ENCODE peak calls at places on chromosomes 16 and 17, in ten cellular contexts. One of them, this sample, is unnamed.

GRCh38 chr17:4960279-4960922 is 7.2 kb downstream of the SPAG7 start:
- DNase-seq in tibial artery: no peak
- DNase-seq in fibroblast of the aortic adventitia: no peak
- DNase-seq in astrocyte of the cerebellum: no peak
- DNase-seq in lower leg skin: no peak
- DNase-seq in fibroblast of mammary gland: no peak
- DNase-seq in epithelial cell of proximal tubule: no peak
- DNase-seq in AG09309: no peak
- DNase-seq in Panc1: no peak
- DNase-seq in cardiac fibroblast: no peak
- DNase-seq in this sample: no peak

GRCh38 chr16:25494292-25494691 is 197.5 kb upstream of the HS3ST4 start:
- DNase-seq in tibial artery: no peak
- DNase-seq in fibroblast of the aortic adventitia: no peak
- DNase-seq in astrocyte of the cerebellum: no peak
- DNase-seq in lower leg skin: no peak
- DNase-seq in fibroblast of mammary gland: no peak
- DNase-seq in epithelial cell of proximal tubule: no peak
- DNase-seq in AG09309: no peak
- DNase-seq in Panc1: no peak
- DNase-seq in cardiac fibroblast: no peak
- DNase-seq in this sample: no peak

GRCh38 chr17:75130632-75131277 is 787 bp downstream of the NT5C start:
- DNase-seq in tibial artery: no peak
- DNase-seq in fibroblast of the aortic adventitia: peak; percentile 49
- DNase-seq in astrocyte of the cerebellum: peak; percentile 40
- DNase-seq in lower leg skin: no peak
- DNase-seq in fibroblast of mammary gland: peak; percentile 52
- DNase-seq in epithelial cell of proximal tubule: no peak
- DNase-seq in AG09309: no peak
- DNase-seq in Panc1: no peak
- DNase-seq in cardiac fibroblast: peak; percentile 66
- DNase-seq in this sample: peak; percentile 50

GRCh38 chr16:48820379-48820778 is 210.4 kb upstream of the N4BP1 start:
- DNase-seq in tibial artery: no peak
- DNase-seq in fibroblast of the aortic adventitia: no peak
- DNase-seq in astrocyte of the cerebellum: no peak
- DNase-seq in lower leg skin: no peak
- DNase-seq in fibroblast of mammary gland: no peak
- DNase-seq in epithelial cell of proximal tubule: no peak
- DNase-seq in AG09309: no peak
- DNase-seq in Panc1: no peak
- DNase-seq in cardiac fibroblast: no peak
- DNase-seq in this sample: no peak

GRCh38 chr16:59404509-59404908 is 670.4 kb upstream of the GOT2 start:
- DNase-seq in tibial artery: no peak
- DNase-seq in fibroblast of the aortic adventitia: no peak
- DNase-seq in astrocyte of the cerebellum: no peak
- DNase-seq in lower leg skin: no peak
- DNase-seq in fibroblast of mammary gland: no peak
- DNase-seq in epithelial cell of proximal tubule: no peak
- DNase-seq in AG09309: no peak
- DNase-seq in Panc1: no peak
- DNase-seq in cardiac fibroblast: no peak
- DNase-seq in this sample: no peak

GRCh38 chr16:71273384-71273783 is 15.8 kb downstream of the CMTR2 start:
- DNase-seq in tibial artery: no peak
- DNase-seq in fibroblast of the aortic adventitia: no peak
- DNase-seq in astrocyte of the cerebellum: no peak
- DNase-seq in lower leg skin: no peak
- DNase-seq in fibroblast of mammary gland: no peak
- DNase-seq in epithelial cell of proximal tubule: no peak
- DNase-seq in AG09309: no peak
- DNase-seq in Panc1: no peak
- DNase-seq in cardiac fibroblast: no peak
- DNase-seq in this sample: no peak

GRCh38 chr17:75518201-75518600 is 1.9 kb downstream of the TSEN54 start:
- DNase-seq in tibial artery: no peak
- DNase-seq in fibroblast of the aortic adventitia: no peak
- DNase-seq in astrocyte of the cerebellum: no peak
- DNase-seq in lower leg skin: no peak
- DNase-seq in fibroblast of mammary gland: no peak
- DNase-seq in epithelial cell of proximal tubule: no peak
- DNase-seq in AG09309: no peak
- DNase-seq in Panc1: no peak
- DNase-seq in cardiac fibroblast: no peak
- DNase-seq in this sample: no peak

GRCh38 chr17:42142371-42142896 is 12.4 kb downstream of the RAB5C start:
- DNase-seq in tibial artery: no peak
- DNase-seq in fibroblast of the aortic adventitia: peak; percentile 57
- DNase-seq in astrocyte of the cerebellum: no peak
- DNase-seq in lower leg skin: no peak
- DNase-seq in fibroblast of mammary gland: peak; percentile 82
- DNase-seq in epithelial cell of proximal tubule: no peak
- DNase-seq in AG09309: peak; percentile 59
- DNase-seq in Panc1: no peak
- DNase-seq in cardiac fibroblast: peak; percentile 37
- DNase-seq in this sample: peak; percentile 88

GRCh38 chr16:9422769-9423513 is 331.5 kb downstream of the HAPSTR1 start:
- DNase-seq in tibial artery: no peak
- DNase-seq in fibroblast of the aortic adventitia: no peak
- DNase-seq in astrocyte of the cerebellum: no peak
- DNase-seq in lower leg skin: no peak
- DNase-seq in fibroblast of mammary gland: no peak
- DNase-seq in epithelial cell of proximal tubule: no peak
- DNase-seq in AG09309: no peak
- DNase-seq in Panc1: no peak
- DNase-seq in cardiac fibroblast: no peak
- DNase-seq in this sample: no peak

GRCh38 chr16:84408314-84408690 is 40.0 kb downstream of the ATP2C2 start:
- DNase-seq in tibial artery: no peak
- DNase-seq in fibroblast of the aortic adventitia: no peak
- DNase-seq in astrocyte of the cerebellum: no peak
- DNase-seq in lower leg skin: no peak
- DNase-seq in fibroblast of mammary gland: no peak
- DNase-seq in epithelial cell of proximal tubule: no peak
- DNase-seq in AG09309: no peak
- DNase-seq in Panc1: no peak
- DNase-seq in cardiac fibroblast: no peak
- DNase-seq in this sample: no peak

GRCh38 chr17:39982069-39982371 is 1.4 kb downstream of the PSMD3 start:
- DNase-seq in tibial artery: no peak
- DNase-seq in fibroblast of the aortic adventitia: no peak
- DNase-seq in astrocyte of the cerebellum: no peak
- DNase-seq in lower leg skin: no peak
- DNase-seq in fibroblast of mammary gland: no peak
- DNase-seq in epithelial cell of proximal tubule: no peak
- DNase-seq in AG09309: no peak
- DNase-seq in Panc1: no peak
- DNase-seq in cardiac fibroblast: no peak
- DNase-seq in this sample: no peak

GRCh38 chr16:64416232-64417010 is 705.4 kb downstream of the CDH11 start:
- DNase-seq in tibial artery: no peak
- DNase-seq in fibroblast of the aortic adventitia: peak; percentile 55
- DNase-seq in astrocyte of the cerebellum: peak; percentile 78
- DNase-seq in lower leg skin: no peak
- DNase-seq in fibroblast of mammary gland: peak; percentile 43
- DNase-seq in epithelial cell of proximal tubule: no peak
- DNase-seq in AG09309: peak; percentile 35
- DNase-seq in Panc1: no peak
- DNase-seq in cardiac fibroblast: peak; percentile 48
- DNase-seq in this sample: peak; percentile 91

GRCh38 chr17:80084773-80085172 is 16.6 kb upstream of the GAA start:
- DNase-seq in tibial artery: no peak
- DNase-seq in fibroblast of the aortic adventitia: no peak
- DNase-seq in astrocyte of the cerebellum: no peak
- DNase-seq in lower leg skin: no peak
- DNase-seq in fibroblast of mammary gland: no peak
- DNase-seq in epithelial cell of proximal tubule: no peak
- DNase-seq in AG09309: no peak
- DNase-seq in Panc1: no peak
- DNase-seq in cardiac fibroblast: no peak
- DNase-seq in this sample: no peak

GRCh38 chr16:17450291-17450690 is 20.5 kb downstream of the XYLT1 start:
- DNase-seq in tibial artery: peak; percentile 11
- DNase-seq in fibroblast of the aortic adventitia: no peak
- DNase-seq in astrocyte of the cerebellum: no peak
- DNase-seq in lower leg skin: no peak
- DNase-seq in fibroblast of mammary gland: no peak
- DNase-seq in epithelial cell of proximal tubule: no peak
- DNase-seq in AG09309: no peak
- DNase-seq in Panc1: no peak
- DNase-seq in cardiac fibroblast: no peak
- DNase-seq in this sample: no peak

GRCh38 chr17:80028030-80028429 is 7.6 kb downstream of the TBC1D16 start:
- DNase-seq in tibial artery: no peak
- DNase-seq in fibroblast of the aortic adventitia: no peak
- DNase-seq in astrocyte of the cerebellum: no peak
- DNase-seq in lower leg skin: no peak
- DNase-seq in fibroblast of mammary gland: no peak
- DNase-seq in epithelial cell of proximal tubule: no peak
- DNase-seq in AG09309: no peak
- DNase-seq in Panc1: no peak
- DNase-seq in cardiac fibroblast: no peak
- DNase-seq in this sample: no peak

GRCh38 chr16:85164838-85165516 is 52.7 kb upstream of the CIBAR2 start:
- DNase-seq in tibial artery: peak; percentile 83
- DNase-seq in fibroblast of the aortic adventitia: no peak
- DNase-seq in astrocyte of the cerebellum: no peak
- DNase-seq in lower leg skin: peak; percentile 67
- DNase-seq in fibroblast of mammary gland: no peak
- DNase-seq in epithelial cell of proximal tubule: no peak
- DNase-seq in AG09309: no peak
- DNase-seq in Panc1: no peak
- DNase-seq in cardiac fibroblast: no peak
- DNase-seq in this sample: peak; percentile 43

DNA sequence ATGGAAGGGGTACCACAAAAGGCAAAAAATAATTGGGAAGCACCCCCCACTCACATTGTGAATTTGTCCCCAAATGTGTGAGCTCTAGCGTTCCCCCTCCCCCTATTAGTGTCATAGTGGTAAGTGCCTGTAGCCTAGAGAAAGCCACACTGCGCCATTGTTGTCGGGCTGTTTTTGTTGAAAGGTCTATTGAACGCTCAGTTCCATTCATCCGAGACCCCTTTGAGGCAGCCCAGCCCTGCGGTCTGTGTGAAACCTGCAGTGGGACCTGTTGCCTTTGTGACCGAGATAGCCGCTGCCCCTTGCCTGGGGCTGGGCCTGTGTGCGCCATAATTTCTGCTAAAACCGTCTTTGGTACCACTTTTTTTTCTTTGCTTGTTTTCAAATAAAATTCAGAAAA is 3.0 kb downstream of the JPT2 start:
- DNase-seq in tibial artery: no peak
- DNase-seq in fibroblast of the aortic adventitia: no peak
- DNase-seq in astrocyte of the cerebellum: no peak
- DNase-seq in lower leg skin: no peak
- DNase-seq in fibroblast of mammary gland: no peak
- DNase-seq in epithelial cell of proximal tubule: no peak
- DNase-seq in AG09309: no peak
- DNase-seq in Panc1: no peak
- DNase-seq in cardiac fibroblast: no peak
- DNase-seq in this sample: no peak
- H3K4me3 ChIP-seq in tibial artery: no peak overlapping the region
- H3K4me3 ChIP-seq in fibroblast of the aortic adventitia: no peak overlapping the region
- H3K4me3 ChIP-seq in astrocyte of the cerebellum: no peak overlapping the region
- H3K4me3 ChIP-seq in lower leg skin: no peak overlapping the region
- H3K4me3 ChIP-seq in fibroblast of mammary gland: no peak overlapping the region
- H3K4me3 ChIP-seq in epithelial cell of proximal tubule: no peak overlapping the region
- H3K4me3 ChIP-seq in AG09309: no peak overlapping the region
- H3K4me3 ChIP-seq in Panc1: peak overlapping the region; percentile 92
- H3K4me3 ChIP-seq in cardiac fibroblast: no peak overlapping the region
- H3K4me3 ChIP-seq in this sample: no peak overlapping the region

GRCh38 chr17:35433075-35433894 is 985 bp upstream of the SLFN12 start:
- DNase-seq in tibial artery: peak; percentile 76
- DNase-seq in fibroblast of the aortic adventitia: peak; percentile 99
- DNase-seq in astrocyte of the cerebellum: peak; percentile 99
- DNase-seq in lower leg skin: peak; percentile 84
- DNase-seq in fibroblast of mammary gland: peak; percentile 99
- DNase-seq in epithelial cell of proximal tubule: peak; percentile 93
- DNase-seq in AG09309: peak; percentile 98
- DNase-seq in Panc1: peak; percentile 90
- DNase-seq in cardiac fibroblast: peak; percentile 99
- DNase-seq in this sample: peak; percentile 99
- TF ChIP-seq CTCF in tibial artery: no peak
- TF ChIP-seq CTCF in fibroblast of the aortic adventitia: peak; percentile 49
- TF ChIP-seq CTCF in astrocyte of the cerebellum: peak; percentile 27
- TF ChIP-seq CTCF in lower leg skin: no peak
- TF ChIP-seq CTCF in fibroblast of mammary gland: peak; percentile 29
- TF ChIP-seq CTCF in epithelial cell of proximal tubule: peak; percentile 34
- TF ChIP-seq CTCF in AG09309: peak; percentile 51
- TF ChIP-seq CTCF in Panc1: peak; percentile 30
- TF ChIP-seq CTCF in cardiac fibroblast: peak; percentile 46
- TF ChIP-seq CTCF in this sample: peak; percentile 54

DNA sequence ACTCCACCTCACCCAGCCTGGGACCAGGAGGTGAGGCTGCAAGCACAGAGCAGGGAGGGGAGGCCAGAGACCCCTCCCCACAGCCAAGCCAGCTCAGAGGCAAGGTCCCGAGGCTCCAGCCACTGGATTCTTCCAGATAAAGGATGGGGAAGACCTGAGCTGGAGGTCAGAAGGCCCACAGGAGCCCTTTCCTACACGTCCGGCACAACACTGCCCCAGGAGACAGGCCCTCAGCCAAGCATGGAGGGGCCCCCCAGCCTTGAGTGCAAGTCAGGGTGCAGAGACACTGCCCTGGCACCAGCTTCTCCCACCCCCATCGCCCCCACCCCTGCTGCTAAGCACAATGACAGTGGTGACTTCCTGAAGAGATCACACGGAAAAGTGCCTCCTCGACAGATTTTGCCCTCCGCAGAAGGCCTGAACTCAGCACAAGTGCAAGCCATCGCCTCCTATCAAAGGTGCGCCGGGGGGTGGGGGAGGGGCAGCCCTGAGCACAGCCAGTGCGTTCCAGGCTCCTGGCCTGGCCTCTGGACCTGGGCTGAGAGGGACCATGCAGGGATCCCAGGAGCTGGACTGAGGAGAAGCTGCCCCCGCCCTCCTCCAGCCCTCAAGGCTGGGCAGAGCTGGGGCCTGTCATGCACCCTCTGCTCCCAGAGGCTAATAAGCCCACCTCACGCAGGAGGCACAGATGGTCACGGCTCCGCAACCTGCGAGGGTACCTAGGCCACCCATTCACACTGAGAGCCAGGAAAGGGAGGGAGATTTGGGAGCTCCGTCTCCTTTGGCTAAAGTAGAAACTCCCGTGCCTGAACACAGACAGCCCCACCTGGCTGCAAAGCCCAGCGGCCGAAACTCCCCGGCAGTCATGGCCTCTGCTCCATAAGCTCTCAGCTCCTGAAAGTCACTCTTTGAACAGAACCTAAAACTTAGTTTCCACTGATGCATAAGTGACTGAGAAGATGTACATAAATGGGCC is 2.7 kb downstream of the MAFG start:
- DNase-seq in tibial artery: no peak
- DNase-seq in fibroblast of the aortic adventitia: no peak
- DNase-seq in astrocyte of the cerebellum: no peak
- DNase-seq in lower leg skin: no peak
- DNase-seq in fibroblast of mammary gland: no peak
- DNase-seq in epithelial cell of proximal tubule: no peak
- DNase-seq in AG09309: no peak
- DNase-seq in Panc1: no peak
- DNase-seq in cardiac fibroblast: no peak
- DNase-seq in this sample: no peak
- H3K4me3 ChIP-seq in tibial artery: no peak overlapping the region
- H3K4me3 ChIP-seq in fibroblast of the aortic adventitia: peak overlapping the region; percentile 73
- H3K4me3 ChIP-seq in astrocyte of the cerebellum: no peak overlapping the region
- H3K4me3 ChIP-seq in lower leg skin: no peak overlapping the region
- H3K4me3 ChIP-seq in fibroblast of mammary gland: no peak overlapping the region
- H3K4me3 ChIP-seq in epithelial cell of proximal tubule: peak overlapping the region; percentile 19
- H3K4me3 ChIP-seq in AG09309: no peak overlapping the region
- H3K4me3 ChIP-seq in Panc1: peak overlapping the region; percentile 42
- H3K4me3 ChIP-seq in cardiac fibroblast: no peak overlapping the region
- H3K4me3 ChIP-seq in this sample: no peak overlapping the region

GRCh38 chr16:4805231-4805630 is 2.8 kb upstream of the ROGDI start:
- DNase-seq in tibial artery: no peak
- DNase-seq in fibroblast of the aortic adventitia: no peak
- DNase-seq in astrocyte of the cerebellum: no peak
- DNase-seq in lower leg skin: no peak
- DNase-seq in fibroblast of mammary gland: no peak
- DNase-seq in epithelial cell of proximal tubule: no peak
- DNase-seq in AG09309: no peak
- DNase-seq in Panc1: no peak
- DNase-seq in cardiac fibroblast: peak; percentile 26
- DNase-seq in this sample: no peak
- TF ChIP-seq CTCF in tibial artery: no peak
- TF ChIP-seq CTCF in fibroblast of the aortic adventitia: no peak
- TF ChIP-seq CTCF in astrocyte of the cerebellum: no peak
- TF ChIP-seq CTCF in lower leg skin: no peak
- TF ChIP-seq CTCF in fibroblast of mammary gland: no peak
- TF ChIP-seq CTCF in epithelial cell of proximal tubule: no peak
- TF ChIP-seq CTCF in AG09309: no peak
- TF ChIP-seq CTCF in Panc1: no peak
- TF ChIP-seq CTCF in cardiac fibroblast: no peak
- TF ChIP-seq CTCF in this sample: no peak